ENCODE peak calls at places on chromosome 6, in seven cellular contexts. M is renal cortical epithelial cell, J is cardiac septum, K is astrocyte of the hippocampus, H is neural crest cell, X is PC-3, O is iPS-NIHi11. E is an unnamed sample.

GRCh38 chr6:128117916-128118315 is 217.1 kb upstream of the THEMIS start:
- DNase-seq in O (no peak), K (no peak), M (no peak), J (no peak), H (no peak), X (no peak), E (peak)

GRCh38 chr6:19587238-19587942 is 249.8 kb upstream of the ID4 start:
- DNase-seq in M (no peak), X (no peak), H (no peak), J (no peak), K (no peak), O (no peak), E (no peak)

GRCh38 chr6:84150680-84151079 is 76.8 kb downstream of the CEP162 start:
- DNase-seq in X (no peak), O (no peak), K (no peak), J (no peak), H (no peak), M (peak), E (peak)

GRCh38 chr6:53611342-53611741 is 54.2 kb downstream of the KLHL31 start:
- DNase-seq in O (no peak), X (peak), K (no peak), J (no peak), H (no peak), M (peak), E (peak)

GRCh38 chr6:114514153-114514552 is 171.3 kb upstream of the HS3ST5 start:
- DNase-seq in J (no peak), K (no peak), M (no peak), O (no peak), X (no peak), H (no peak), E (no peak)

GRCh38 chr6:16158943-16159557 is 30.2 kb downstream of the MYLIP start:
- DNase-seq in M (no peak), O (no peak), J (no peak), H (no peak), K (no peak), X (no peak), E (no peak)

GRCh38 chr6:97322811-97323210 is 39.8 kb upstream of the MMS22L start:
- DNase-seq in H (no peak), O (no peak), M (peak), J (no peak), K (peak), X (peak), E (peak)

GRCh38 chr6:141580988-141581387 is 551.7 kb upstream of the GJE1 start:
- DNase-seq in K (peak), H (no peak), M (peak), O (no peak), X (peak), J (no peak), E (peak)

GRCh38 chr6:144728804-144729203 is 443.7 kb downstream of the UTRN start:
- DNase-seq in K (no peak), M (no peak), H (no peak), O (no peak), J (no peak), X (no peak), E (no peak)

GRCh38 chr6:15491255-15491985 is 171.4 kb downstream of the DTNBP1 start:
- DNase-seq in J (peak), H (peak), X (peak), K (peak), M (peak), O (peak), E (peak)

GRCh38 chr6:22470454-22471368 is 98.7 kb upstream of the HDGFL1 start:
- DNase-seq in K (peak), J (no peak), X (peak), O (peak), H (no peak), M (peak), E (peak)

GRCh38 chr6:52672422-52673025 is 1.6 kb downstream of the TMEM14A start:
- DNase-seq in H (no peak), M (peak), X (peak), K (peak), J (no peak), O (no peak), E (peak)

GRCh38 chr6:160238786-160239751 is 19.6 kb downstream of the SLC22A2 start:
- DNase-seq in X (peak), J (no peak), O (no peak), K (no peak), M (peak), H (no peak), E (no peak)

GRCh38 chr6:17884501-17885039 is 102.9 kb downstream of the KIF13A start:
- DNase-seq in H (no peak), J (no peak), O (no peak), K (no peak), M (no peak), X (no peak), E (no peak)

GRCh38 chr6:139891471-139891870 is 517.0 kb upstream of the CITED2 start:
- DNase-seq in K (no peak), X (no peak), H (no peak), M (no peak), J (no peak), O (no peak), E (peak)

GRCh38 chr6:797479-798077 is 104.6 kb upstream of the EXOC2 start:
- DNase-seq in M (peak), J (no peak), O (no peak), X (peak), H (peak), K (peak), E (peak)

GRCh38 chr6:42694586-42694985 is 27.8 kb downstream of the PRPH2 start:
- DNase-seq in K (peak), H (no peak), X (no peak), M (peak), O (no peak), J (no peak), E (peak)

E was measured in iris pigment epithelial cell.